ENCODE peak calls at places on chromosomes 13 and 19, in eight cellular contexts. O is lung microvascular endothelial cell; B is pancreas; C is kidney glomerular epithelial cell; L is DMS153; P is thoracic aorta; S is stimulated activated CD8-positive, alpha-beta memory T cell treated with anti-CD3 and anti-CD28 coated beads, Interleukin-4, amount 100 ng/mL, for 4 hours; I is IMR-90. K is an unnamed sample.

GRCh38 chr13:90867336-90867683 is 480.2 kb upstream of the MIR17HG start:
- DNase-seq in L (peak; percentile 67), B (peak; percentile 36), S (no peak), O (peak; percentile 26), I (peak; percentile 27), C (peak; percentile 82), P (peak; percentile 3), K (peak; percentile 49)

GRCh38 chr19:58196911-58197616 is 14.2 kb downstream of the ZNF274 start:
- DNase-seq in O (peak; percentile 33), S (no peak), L (peak; percentile 10), P (no peak), I (peak; percentile 13), B (no peak), C (no peak), K (no peak)

GRCh38 chr13:33454844-33455256 is 169.3 kb upstream of the STARD13 start:
- DNase-seq in I (peak; percentile 36), C (no peak), O (no peak), B (no peak), P (no peak), S (no peak), L (no peak), K (no peak)

GRCh38 chr13:64248371-64249065 is 2832.9 kb upstream of the PCDH20 start:
- DNase-seq in L (no peak), I (peak; percentile 33), O (no peak), C (no peak), S (no peak), P (no peak), B (no peak), K (no peak)

GRCh38 chr19:32719611-32720059 is at the start of gene TDRD12:
- DNase-seq in I (no peak), P (no peak), O (no peak), B (peak; percentile 61), S (no peak), C (no peak), L (no peak), K (no peak)

GRCh38 chr13:109737606-109738005 is 48.8 kb downstream of the IRS2 start:
- DNase-seq in S (no peak), I (peak; percentile 65), C (no peak), B (no peak), O (no peak), L (no peak), P (no peak), K (no peak)

GRCh38 chr19:4922530-4923378 is 13.5 kb downstream of the UHRF1 start:
- DNase-seq in C (no peak), I (no peak), O (no peak), S (no peak), P (no peak), L (no peak), B (no peak), K (no peak)

GRCh38 chr13:29369060-29369743 is 226.3 kb downstream of the SLC7A1 start:
- DNase-seq in I (peak; percentile 34), L (peak; percentile 11), S (no peak), O (peak; percentile 45), P (no peak), B (no peak), C (no peak), K (no peak)

GRCh38 chr19:39307233-39307821 is 11.1 kb downstream of the IFNL1 start:
- DNase-seq in B (no peak), I (no peak), S (no peak), P (no peak), O (no peak), C (no peak), L (peak; percentile 12), K (peak; percentile 62)

GRCh38 chr19:10260141-10260584 is 8.1 kb downstream of the MRPL4 start:
- DNase-seq in O (no peak), P (no peak), S (no peak), L (peak; percentile 15), I (no peak), C (peak; percentile 77), B (no peak), K (no peak)

GRCh38 chr13:89955773-89956172 is 1391.7 kb upstream of the MIR17HG start:
- DNase-seq in S (no peak), P (no peak), C (no peak), O (no peak), I (no peak), L (no peak), B (no peak), K (no peak)

GRCh38 chr19:993361-993830 is 6.8 kb upstream of the GRIN3B start:
- DNase-seq in P (no peak), S (no peak), C (no peak), I (no peak), L (no peak), B (peak; percentile 75), O (no peak), K (no peak)

GRCh38 chr19:50975766-50976165 is 6.4 kb upstream of the KLK6 start:
- DNase-seq in L (no peak), C (no peak), P (no peak), S (no peak), B (no peak), O (no peak), I (no peak), K (no peak)

GRCh38 chr19:16209266-16209665 is 11.6 kb downstream of the AP1M1 start:
- DNase-seq in B (no peak), I (no peak), L (no peak), P (no peak), C (no peak), S (no peak), O (no peak), K (no peak)

GRCh38 chr19:925087-925911 is 536 bp upstream of the ARID3A start:
- DNase-seq in B (peak; percentile 89), I (peak; percentile 82), P (no peak), O (peak; percentile 76), S (peak; percentile 45), L (peak; percentile 29), C (peak; percentile 72), K (peak; percentile 83)

GRCh38 chr19:56091751-56092546 is 29.1 kb downstream of the ZNF787 start:
- DNase-seq in B (no peak), C (no peak), O (no peak), L (no peak), I (no peak), P (no peak), S (no peak), K (no peak)

GRCh38 chr13:21675095-21676007 is 4.5 kb downstream of the FGF9 start:
- DNase-seq in S (no peak), L (peak; percentile 75), P (no peak), I (no peak), O (no peak), B (peak; percentile 80), C (peak; percentile 5), K (peak; percentile 75)

GRCh38 chr13:70950664-70951063 is 842.4 kb upstream of the KLHL1 start:
- DNase-seq in L (no peak), O (no peak), C (no peak), B (no peak), I (no peak), S (no peak), P (no peak), K (no peak)

K was measured in left colon.